ENCODE peak calls at places on chromosomes 1 and 21, in ten cellular contexts. A is endodermal cell, D is osteoblast, G is neural progenitor cell, E is stomach, Y is IMR-90, B is lower lobe of right lung, X is PC-9, R is mucosa of descending colon, U is ovary. Q is an unnamed sample.

GRCh38 chr1:214864896-214865688 is 217.4 kb upstream of the KCNK2 start:
- DNase-seq in A (no peak), D (peak; percentile 87), G (no peak), E (no peak), Y (peak; percentile 87), B (no peak), X (peak; percentile 42), R (no peak), U (no peak), Q (peak; percentile 57)

GRCh38 chr1:13921190-13921589 is 221.2 kb downstream of the PRDM2 start:
- DNase-seq in A (no peak), D (no peak), G (no peak), E (no peak), Y (no peak), B (no peak), X (no peak), R (no peak), U (no peak), Q (no peak)

GRCh38 chr1:198462365-198463025 is 78.0 kb downstream of the ATP6V1G3 start:
- DNase-seq in A (no peak), D (no peak), G (no peak), E (no peak), Y (peak; percentile 55), B (no peak), X (no peak), R (no peak), U (no peak), Q (peak; percentile 84)

GRCh38 chr1:159828916-159829634 is 2.4 kb downstream of the SLAMF8 start:
- DNase-seq in A (peak; percentile 90), D (peak; percentile 75), G (peak; percentile 68), E (peak; percentile 49), Y (no peak), B (peak; percentile 72), X (no peak), R (no peak), U (no peak), Q (no peak)

GRCh38 chr1:36913016-36913415 is 121.3 kb downstream of the GRIK3 start:
- DNase-seq in A (no peak), D (no peak), G (no peak), E (no peak), Y (no peak), B (no peak), X (no peak), R (no peak), U (no peak), Q (no peak)

GRCh38 chr1:150362721-150363425 is 1.1 kb upstream of the RPRD2 start:
- DNase-seq in A (no peak), D (no peak), G (no peak), E (no peak), Y (no peak), B (no peak), X (no peak), R (peak; percentile 59), U (peak; percentile 40), Q (no peak)

GRCh38 chr1:228530951-228531731 is 44.0 kb downstream of the RNF187 start:
- DNase-seq in A (no peak), D (no peak), G (no peak), E (no peak), Y (no peak), B (no peak), X (peak; percentile 3), R (no peak), U (no peak), Q (no peak)

GRCh38 chr1:31666290-31666963 is 21.8 kb upstream of the PEF1 start:
- DNase-seq in A (peak; percentile 50), D (peak; percentile 83), G (no peak), E (peak; percentile 62), Y (peak; percentile 46), B (no peak), X (peak; percentile 55), R (peak; percentile 76), U (no peak), Q (peak; percentile 91)

GRCh38 chr1:213286235-213286634 is 235.2 kb downstream of the RPS6KC1 start:
- DNase-seq in A (no peak), D (no peak), G (no peak), E (no peak), Y (no peak), B (no peak), X (no peak), R (no peak), U (no peak), Q (no peak)

GRCh38 chr21:28419110-28419509 is 573.6 kb downstream of the LTN1 start:
- DNase-seq in A (no peak), D (peak; percentile 74), G (no peak), E (no peak), Y (peak; percentile 90), B (no peak), X (no peak), R (no peak), U (no peak), Q (no peak)

GRCh38 chr1:162629077-162629637 is 3.1 kb upstream of the DDR2 start:
- DNase-seq in A (no peak), D (no peak), G (no peak), E (no peak), Y (no peak), B (no peak), X (no peak), R (no peak), U (no peak), Q (no peak)

DNA sequence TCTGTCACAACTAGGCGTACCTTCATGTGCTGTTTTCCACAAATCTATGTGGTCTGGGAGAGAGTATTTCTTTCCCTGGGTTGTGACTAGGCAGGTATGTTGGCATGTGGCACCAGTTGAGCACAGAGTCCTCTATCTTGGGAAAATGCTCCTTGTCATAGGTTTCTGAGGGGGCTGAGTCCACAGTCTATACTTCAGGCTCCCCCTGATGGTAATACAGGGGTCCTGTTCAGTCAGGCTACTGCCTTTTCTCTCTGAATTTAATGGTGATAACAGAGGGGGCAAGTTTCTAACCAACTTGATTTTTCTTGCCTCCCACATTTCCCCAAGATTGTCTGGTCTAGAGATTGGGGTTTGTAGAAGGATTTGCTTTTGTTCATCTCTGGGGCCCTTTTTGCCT is 35.8 kb downstream of the VANGL1 start:
- DNase-seq in A (no peak), D (no peak), G (peak; percentile 12), E (no peak), Y (no peak), B (no peak), X (no peak), R (no peak), U (no peak), Q (no peak)
- TF ChIP-seq CTCF in A (peak; percentile 67), D (no peak), G (peak; percentile 25), E (no peak), Y (no peak), B (peak; percentile 8), X (no peak), R (no peak), U (no peak), Q (no peak)

DNA sequence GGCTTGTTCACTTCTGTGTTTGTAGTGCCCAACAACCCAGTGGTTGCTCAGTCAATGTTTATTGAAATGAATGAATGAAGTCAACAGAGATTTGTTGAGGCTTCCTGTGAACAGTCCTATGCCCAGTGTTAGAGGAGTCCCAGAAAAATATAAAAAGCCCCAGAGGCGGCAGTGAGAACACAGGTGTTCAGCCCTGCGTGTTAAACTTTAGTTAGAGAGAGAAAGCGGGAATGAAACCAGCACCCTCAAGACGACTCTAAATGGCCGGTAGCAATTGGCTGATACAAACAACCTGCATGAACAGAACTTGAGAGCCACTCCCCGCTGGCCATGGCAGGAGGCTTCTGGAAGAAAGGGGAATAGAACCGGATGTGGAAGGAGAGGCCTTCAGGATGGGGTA is 22.6 kb downstream of the TMEM51 start:
- DNase-seq in A (no peak), D (peak; percentile 26), G (no peak), E (no peak), Y (no peak), B (no peak), X (no peak), R (no peak), U (no peak), Q (no peak)
- H3K4me1 ChIP-seq in A (peaks cover 10% of the 10 kb centered on the region), D (peaks cover 28% of the 10 kb centered on the region), G (no peaks in the 10 kb centered on the region), E (peaks cover 92% of the 10 kb centered on the region), Y (peaks cover 56% of the 10 kb centered on the region), B (peaks cover 54% of the 10 kb centered on the region), X (peaks cover 25% of the 10 kb centered on the region), R (peaks cover 42% of the 10 kb centered on the region), U (peaks cover 9% of the 10 kb centered on the region), Q (peaks cover 59% of the 10 kb centered on the region)

GRCh38 chr21:41932191-41932575 is 21.6 kb downstream of the C2CD2 start:
- DNase-seq in A (no peak), D (peak; percentile 90), G (no peak), E (no peak), Y (peak; percentile 88), B (no peak), X (no peak), R (no peak), U (no peak), Q (peak; percentile 95)
- TF ChIP-seq CTCF in A (no peak), D (peak; percentile 55), G (no peak), E (no peak), Y (peak; percentile 49), B (no peak), X (no peak), R (no peak), U (no peak), Q (peak; percentile 79)

GRCh38 chr21:45131537-45131999 is 57.2 kb downstream of the ADARB1 start:
- DNase-seq in A (no peak), D (no peak), G (no peak), E (no peak), Y (no peak), B (no peak), X (no peak), R (no peak), U (no peak), Q (no peak)

GRCh38 chr21:45135122-45135521 is 60.7 kb downstream of the ADARB1 start:
- DNase-seq in A (no peak), D (peak; percentile 78), G (no peak), E (no peak), Y (no peak), B (no peak), X (no peak), R (no peak), U (no peak), Q (no peak)

GRCh38 chr21:45130324-45130774 is 56.0 kb downstream of the ADARB1 start:
- DNase-seq in A (no peak), D (peak; percentile 93), G (no peak), E (no peak), Y (peak; percentile 84), B (no peak), X (no peak), R (no peak), U (peak; percentile 61), Q (peak; percentile 38)

GRCh38 chr21:45134677-45135076 is 60.3 kb downstream of the ADARB1 start:
- DNase-seq in A (no peak), D (no peak), G (no peak), E (no peak), Y (no peak), B (no peak), X (no peak), R (no peak), U (no peak), Q (no peak)

DNA sequence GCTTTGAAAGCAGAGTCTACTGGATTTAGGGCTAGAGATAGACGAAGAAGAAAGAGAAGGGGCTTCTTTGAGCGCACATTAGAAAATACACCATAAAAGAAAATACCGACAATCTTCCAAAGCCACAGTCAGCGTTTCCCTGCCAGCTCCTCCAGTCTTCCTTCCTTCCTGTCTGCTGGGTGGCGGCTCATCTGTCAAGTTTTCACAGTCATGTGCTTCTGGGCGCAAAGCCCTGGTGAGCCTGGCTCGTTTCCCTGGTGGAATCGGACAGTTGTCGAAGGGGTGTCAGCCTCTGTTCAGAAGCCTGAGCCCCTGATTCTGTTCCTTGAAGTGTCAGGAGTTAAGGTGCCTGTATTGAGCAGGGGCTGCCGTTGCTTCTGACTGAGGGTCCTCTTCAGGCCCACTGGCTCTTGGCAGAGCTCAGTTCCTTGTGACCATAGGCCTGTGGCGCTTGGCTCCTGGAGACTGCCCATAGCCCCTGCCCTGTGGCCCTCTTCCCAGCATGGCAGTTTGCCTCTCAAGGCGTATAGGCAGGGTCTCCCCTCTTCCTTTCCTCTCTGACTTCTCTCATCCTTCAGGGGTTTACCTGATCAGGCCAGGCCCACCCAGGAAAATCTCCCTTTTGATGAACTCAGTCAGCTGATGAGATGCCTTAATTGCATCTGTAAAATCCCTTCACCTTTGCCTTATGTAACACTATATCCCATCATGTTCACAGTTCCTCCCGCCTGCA is 58.6 kb downstream of the ADARB1 start:
- DNase-seq in A (peak; percentile 18), D (no peak), G (no peak), E (no peak), Y (no peak), B (no peak), X (no peak), R (no peak), U (no peak), Q (no peak)
- H3K4me1 ChIP-seq in A (no peaks in the 10 kb centered on the region), D (peaks cover 52% of the 10 kb centered on the region), G (no peaks in the 10 kb centered on the region), E (peaks cover 76% of the 10 kb centered on the region), Y (peaks cover 33% of the 10 kb centered on the region), B (peaks cover 60% of the 10 kb centered on the region), X (peaks cover 9% of the 10 kb centered on the region), R (peaks cover 11% of the 10 kb centered on the region), U (peaks cover 13% of the 10 kb centered on the region), Q (peaks cover 24% of the 10 kb centered on the region)